ENCODE peak calls at places on chromosomes 4 and X, in ten cellular contexts. H is MCF 10A; M is SK-N-SH; S is breast epithelium; Y is CD8-positive, alpha-beta T cell; O is epithelial cell of proximal tubule; Q is thoracic aorta; A is neural crest cell; I is mucosa of descending colon; R is GM06990. L is an unnamed sample.

GRCh38 chr4:21888195-21888976 is 60.2 kb downstream of the KCNIP4 start:
- DNase-seq in O (peak), A (no peak), I (no peak), M (no peak), Q (no peak), H (peak), S (no peak), R (no peak), Y (no peak), L (no peak)

GRCh38 chr4:90950385-90950841 is 823.2 kb downstream of the CCSER1 start:
- DNase-seq in A (no peak), R (no peak), I (no peak), O (no peak), M (peak), Y (no peak), H (no peak), S (no peak), Q (no peak), L (no peak)

GRCh38 chr4:88107406-88108107 is 50.9 kb downstream of the ABCG2 start:
- DNase-seq in A (no peak), Q (no peak), Y (no peak), H (peak), S (no peak), R (no peak), O (peak), I (peak), M (peak), L (no peak)

GRCh38 chrX:24168807-24169206 is 19.3 kb downstream of the ZFX start:
- DNase-seq in Y (no peak), A (no peak), O (no peak), H (no peak), M (no peak), S (no peak), Q (no peak), R (peak), I (no peak), L (no peak)

GRCh38 chrX:132837126-132837525 is 121.3 kb downstream of the HS6ST2 start:
- DNase-seq in S (no peak), O (peak), M (no peak), R (no peak), H (peak), Q (no peak), Y (no peak), A (no peak), I (no peak), L (no peak)

GRCh38 chr4:169397762-169398161 is 127.0 kb upstream of the SH3RF1 start:
- DNase-seq in Q (no peak), S (no peak), R (no peak), I (no peak), A (no peak), M (no peak), Y (no peak), O (no peak), H (peak), L (no peak)

GRCh38 chr4:88803600-88804096 is 106.0 kb upstream of the NAP1L5 start:
- DNase-seq in H (peak), Q (no peak), Y (no peak), S (peak), R (peak), I (peak), A (no peak), O (peak), M (no peak), L (no peak)

GRCh38 chr4:16722386-16722785 is 176.1 kb downstream of the LDB2 start:
- DNase-seq in Y (no peak), A (no peak), R (no peak), I (no peak), H (no peak), Q (no peak), S (no peak), O (no peak), M (no peak), L (no peak)

GRCh38 chr4:73847507-73848182 is 5.5 kb upstream of the PF4V1 start:
- DNase-seq in H (no peak), R (no peak), I (no peak), Y (no peak), O (no peak), Q (no peak), S (no peak), A (no peak), M (no peak), L (no peak)

GRCh38 chr4:139030614-139031235 is 15.1 kb downstream of the NOCT start:
- DNase-seq in H (peak), O (no peak), M (peak), R (peak), I (no peak), Y (peak), A (peak), Q (no peak), S (peak), L (peak)

GRCh38 chrX:20595928-20596550 is 329.3 kb upstream of the RPS6KA3 start:
- DNase-seq in A (no peak), M (no peak), I (no peak), Y (no peak), O (no peak), Q (no peak), H (peak), S (no peak), R (no peak), L (no peak)

GRCh38 chrX:16528620-16529019 is 121.3 kb upstream of the S100G start:
- DNase-seq in H (no peak), S (no peak), I (no peak), A (no peak), Y (peak), R (no peak), Q (no peak), M (no peak), O (no peak), L (no peak)

GRCh38 chr4:73964862-73965611 is 16.8 kb downstream of the PF4 start:
- DNase-seq in A (no peak), S (no peak), I (peak), M (no peak), O (no peak), H (peak), R (no peak), Q (no peak), Y (no peak), L (peak)

GRCh38 chr4:65391382-65391781 is 278.9 kb downstream of the EPHA5 start:
- DNase-seq in Y (no peak), M (no peak), A (no peak), R (no peak), S (no peak), O (no peak), H (no peak), I (no peak), Q (no peak), L (no peak)

GRCh38 chrX:69038188-69038587 is 127.1 kb downstream of the PJA1 start:
- DNase-seq in Q (no peak), S (no peak), R (no peak), Y (no peak), H (no peak), A (no peak), M (no peak), I (no peak), O (no peak), L (no peak)

GRCh38 chrX:9464435-9465371 is at the start of gene TBL1X:
- DNase-seq in H (no peak), I (peak), A (peak), O (no peak), Q (no peak), Y (peak), M (peak), S (peak), R (peak), L (peak)

GRCh38 chrX:2652106-2652505 is 39.0 kb upstream of the CD99 start:
- DNase-seq in R (no peak), H (no peak), Q (no peak), I (no peak), A (no peak), O (no peak), M (no peak), S (no peak), Y (no peak), L (no peak)

GRCh38 chr4:157075811-157076577 is at the start of gene GLRB:
- DNase-seq in M (peak), R (no peak), A (peak), I (peak), Q (no peak), Y (no peak), H (peak), O (no peak), S (no peak), L (peak)

GRCh38 chr4:169150806-169151205 is 120.0 kb downstream of the SH3RF1 start:
- DNase-seq in A (no peak), S (no peak), R (no peak), I (no peak), Q (no peak), M (no peak), O (no peak), Y (no peak), H (no peak), L (no peak)

GRCh38 chrX:72048515-72049455 is 82.9 kb downstream of the RTL5 start:
- DNase-seq in I (peak), S (no peak), A (no peak), R (no peak), H (no peak), M (peak), Q (no peak), Y (no peak), O (no peak), L (no peak)

GRCh38 chr4:8539661-8540060 is 40.5 kb upstream of the GPR78 start:
- DNase-seq in Y (no peak), O (no peak), H (no peak), R (no peak), S (no peak), M (no peak), I (no peak), A (no peak), Q (no peak), L (no peak)

GRCh38 chr4:180057891-180058643 is 2185.1 kb upstream of the TENM3 start:
- DNase-seq in I (peak), O (no peak), H (peak), A (peak), Q (no peak), S (no peak), M (peak), Y (no peak), R (peak), L (peak)

GRCh38 chr4:175930471-175930870 is 118.4 kb upstream of the GPM6A start:
- DNase-seq in R (no peak), I (no peak), M (no peak), Y (no peak), O (no peak), H (no peak), S (no peak), A (no peak), Q (no peak), L (no peak)

GRCh38 chr4:34328939-34329338 is 1915.4 kb downstream of the ARAP2 start:
- DNase-seq in H (no peak), M (no peak), I (no peak), Q (no peak), Y (no peak), R (no peak), S (no peak), O (no peak), A (no peak), L (no peak)

GRCh38 chr4:126564283-126564854 is 1068.4 kb upstream of the INTU start:
- DNase-seq in Y (no peak), M (no peak), S (no peak), R (no peak), I (no peak), A (no peak), H (no peak), O (no peak), Q (no peak), L (no peak)

GRCh38 chrX:30690330-30690729 is 37.1 kb downstream of the GK start:
- DNase-seq in Y (no peak), A (no peak), R (no peak), M (no peak), S (no peak), I (no peak), H (no peak), Q (no peak), O (no peak), L (no peak)

GRCh38 chr4:165443276-165443675 is 64.5 kb downstream of the CPE start:
- DNase-seq in Q (no peak), I (no peak), R (no peak), M (no peak), A (no peak), Y (no peak), O (no peak), S (no peak), H (no peak), L (no peak)

GRCh38 chr4:92261256-92261655 is 42.5 kb upstream of the GRID2 start:
- DNase-seq in Q (no peak), S (no peak), Y (no peak), O (no peak), A (no peak), R (no peak), H (no peak), M (no peak), I (no peak), L (no peak)
- TF ChIP-seq CTCF in Q (no peak), S (no peak), Y (no peak), O (no peak), A (no peak), R (no peak), H (no peak), M (no peak), I (no peak), L (no peak)

GRCh38 chr4:153873741-153874140 is 84.9 kb upstream of the SFRP2 start:
- DNase-seq in S (no peak), M (no peak), O (no peak), A (no peak), R (no peak), Y (no peak), Q (no peak), H (no peak), I (no peak), L (no peak)
- TF ChIP-seq CTCF in S (no peak), M (no peak), O (no peak), A (no peak), R (no peak), Y (no peak), Q (no peak), H (no peak), I (no peak), L (no peak)

GRCh38 chr4:147513051-147513450 is 32.2 kb downstream of the EDNRA start:
- DNase-seq in S (no peak), A (no peak), Y (no peak), R (no peak), O (no peak), I (no peak), Q (no peak), M (no peak), H (no peak), L (no peak)

GRCh38 chr4:147511005-147511660 is 30.2 kb downstream of the EDNRA start:
- DNase-seq in H (no peak), O (no peak), A (no peak), Y (no peak), S (no peak), I (no peak), R (no peak), Q (no peak), M (peak), L (no peak)

GRCh38 chr4:147516133-147516532 is 35.2 kb downstream of the EDNRA start:
- DNase-seq in Q (no peak), I (no peak), M (no peak), A (no peak), S (no peak), O (no peak), Y (no peak), H (no peak), R (no peak), L (no peak)

GRCh38 chr4:147515220-147515936 is 34.5 kb downstream of the EDNRA start:
- DNase-seq in H (peak), S (no peak), M (no peak), A (no peak), Q (no peak), I (no peak), R (no peak), O (no peak), Y (no peak), L (no peak)

GRCh38 chr4:147513952-147514351 is 33.1 kb downstream of the EDNRA start:
- DNase-seq in S (no peak), Y (no peak), M (no peak), Q (no peak), R (no peak), H (no peak), I (no peak), O (no peak), A (no peak), L (no peak)
- TF ChIP-seq CTCF in S (no peak), Y (no peak), M (peak), Q (no peak), R (no peak), H (peak), I (no peak), O (peak), A (peak), L (no peak)

DNA sequence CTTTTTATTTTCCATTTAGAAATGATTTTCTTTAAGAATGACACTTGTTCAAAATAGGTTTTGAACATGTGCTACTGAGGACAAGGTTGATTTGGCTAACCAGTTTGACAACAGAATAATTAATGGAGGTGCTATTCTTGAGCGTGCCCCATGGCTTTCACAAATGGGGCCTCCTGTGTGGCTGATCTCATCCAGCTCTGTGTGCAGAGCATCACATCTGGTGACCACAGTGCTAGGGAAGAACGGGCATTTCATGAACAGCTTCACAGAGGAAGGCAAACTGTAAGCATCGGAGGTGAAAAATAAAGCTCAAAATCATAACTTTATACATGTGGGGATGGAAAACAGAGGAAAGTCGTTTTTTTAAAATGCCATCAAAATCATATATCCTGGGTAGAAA is 148.6 kb downstream of the SOWAHB start:
- DNase-seq in H (no peak), R (no peak), Q (no peak), Y (no peak), S (no peak), I (no peak), O (no peak), M (no peak), A (no peak), L (no peak)
- TF ChIP-seq CTCF in H (no peak), R (no peak), Q (no peak), Y (no peak), S (no peak), I (no peak), O (no peak), M (no peak), A (no peak), L (no peak)